ENCODE peak calls at places on chromosomes 11 and 22, in nine cellular contexts. D is HL-60, R is stomach, L is SK-N-SH, Y is GM12892, Q is sigmoid colon, W is transverse colon, C is GM12891, M is vagina. Z is an unnamed sample.

GRCh38 chr11:69558519-69558941 is 77.1 kb downstream of the LINC01488 start:
- DNase-seq in D (no peak), R (no peak), L (no peak), Y (no peak), Q (no peak), W (no peak), C (no peak), M (no peak), Z (no peak)

GRCh38 chr22:20436309-20437252 is 1.0 kb downstream of the SCARF2 start:
- DNase-seq in D (no peak), R (no peak), L (peak; percentile 90), Y (no peak), Q (peak; percentile 73), W (no peak), C (no peak), M (no peak), Z (no peak)

GRCh38 chr11:106152824-106153223 is 75.4 kb downstream of the AASDHPPT start:
- DNase-seq in D (no peak), R (no peak), L (no peak), Y (no peak), Q (no peak), W (no peak), C (no peak), M (no peak), Z (no peak)

GRCh38 chr11:19426719-19427066 is 185.9 kb upstream of the E2F8 start:
- DNase-seq in D (no peak), R (no peak), L (no peak), Y (no peak), Q (no peak), W (no peak), C (no peak), M (no peak), Z (no peak)

GRCh38 chr11:90134420-90135003 is at the start of gene NAALAD2:
- DNase-seq in D (no peak), R (no peak), L (peak; percentile 77), Y (no peak), Q (peak; percentile 62), W (peak; percentile 11), C (no peak), M (no peak), Z (no peak)

GRCh38 chr22:26079009-26079408 is 90.3 kb upstream of the SEZ6L start:
- DNase-seq in D (no peak), R (no peak), L (no peak), Y (no peak), Q (no peak), W (no peak), C (no peak), M (no peak), Z (no peak)

GRCh38 chr11:64000026-64000739 is 13.9 kb downstream of the OTUB1 start:
- DNase-seq in D (peak; percentile 56), R (peak; percentile 80), L (peak; percentile 44), Y (peak; percentile 97), Q (peak; percentile 87), W (peak; percentile 71), C (peak; percentile 97), M (no peak), Z (no peak)

GRCh38 chr11:61924016-61924360 is 6.6 kb upstream of the RAB3IL1 start:
- DNase-seq in D (no peak), R (no peak), L (no peak), Y (no peak), Q (no peak), W (no peak), C (no peak), M (no peak), Z (no peak)

GRCh38 chr11:122512688-122513087 is 142.8 kb upstream of the UBASH3B start:
- DNase-seq in D (no peak), R (no peak), L (no peak), Y (no peak), Q (no peak), W (no peak), C (no peak), M (no peak), Z (no peak)

GRCh38 chr11:27210509-27210908 is 152.5 kb downstream of the CCDC34 start:
- DNase-seq in D (no peak), R (no peak), L (no peak), Y (no peak), Q (no peak), W (no peak), C (no peak), M (no peak), Z (no peak)

GRCh38 chr22:41963453-41964105 is 5.7 kb upstream of the SEPTIN3 start:
- DNase-seq in D (no peak), R (peak; percentile 65), L (no peak), Y (no peak), Q (no peak), W (no peak), C (no peak), M (no peak), Z (no peak)

GRCh38 chr11:11426226-11426915 is 73.3 kb upstream of the CSNK2A3 start:
- DNase-seq in D (no peak), R (no peak), L (no peak), Y (no peak), Q (no peak), W (no peak), C (no peak), M (no peak), Z (no peak)

GRCh38 chr11:28727254-28727653 is 619.1 kb downstream of the METTL15 start:
- DNase-seq in D (no peak), R (no peak), L (no peak), Y (no peak), Q (no peak), W (no peak), C (no peak), M (no peak), Z (no peak)

GRCh38 chr11:65448418-65449196 is 26.0 kb downstream of the NEAT1 start:
- DNase-seq in D (no peak), R (peak; percentile 26), L (no peak), Y (no peak), Q (peak; percentile 70), W (peak; percentile 42), C (no peak), M (no peak), Z (no peak)

GRCh38 chr22:31489632-31490495 is at the start of gene EIF4ENIF1:
- DNase-seq in D (peak; percentile 77), R (peak; percentile 87), L (peak; percentile 99), Y (peak; percentile 80), Q (peak; percentile 92), W (peak; percentile 89), C (peak; percentile 88), M (no peak), Z (peak; percentile 94)

GRCh38 chr11:87180743-87181142 is 143.0 kb downstream of the TMEM135 start:
- DNase-seq in D (no peak), R (no peak), L (no peak), Y (no peak), Q (no peak), W (no peak), C (no peak), M (no peak), Z (no peak)

GRCh38 chr11:131674051-131674755 is 303.8 kb downstream of the NTM start:
- DNase-seq in D (peak; percentile 25), R (peak; percentile 71), L (peak; percentile 80), Y (peak; percentile 52), Q (peak; percentile 84), W (peak; percentile 56), C (peak; percentile 62), M (no peak), Z (peak; percentile 94)

GRCh38 chr22:23117890-23118646 is 23.7 kb downstream of the RSPH14 start:
- DNase-seq in D (no peak), R (no peak), L (no peak), Y (no peak), Q (no peak), W (no peak), C (no peak), M (no peak), Z (no peak)

GRCh38 chr11:134024420-134025085 is 44.3 kb upstream of the JAM3 start:
- DNase-seq in D (no peak), R (no peak), L (no peak), Y (no peak), Q (no peak), W (no peak), C (no peak), M (no peak), Z (no peak)

GRCh38 chr11:12167098-12167999 is 57.0 kb downstream of the MICAL2 start:
- DNase-seq in D (no peak), R (no peak), L (no peak), Y (no peak), Q (no peak), W (peak; percentile 74), C (no peak), M (no peak), Z (no peak)

GRCh38 chr22:44574057-44574456 is 76.0 kb upstream of the RTL6 start:
- DNase-seq in D (no peak), R (peak; percentile 41), L (no peak), Y (no peak), Q (peak; percentile 82), W (no peak), C (no peak), M (peak; percentile 83), Z (no peak)

GRCh38 chr11:2687782-2688191 is 12.0 kb downstream of the KCNQ1OT1 start:
- DNase-seq in D (no peak), R (no peak), L (no peak), Y (no peak), Q (peak; percentile 65), W (no peak), C (no peak), M (no peak), Z (no peak)

GRCh38 chr22:46054091-46054877 is 77.3 kb upstream of the WNT7B start:
- DNase-seq in D (no peak), R (peak; percentile 52), L (peak; percentile 88), Y (peak; percentile 55), Q (peak; percentile 90), W (peak; percentile 70), C (no peak), M (no peak), Z (no peak)
- TF ChIP-seq POLR2AphosphoS5 in D (no peak), R (no peak), L (peak; percentile 49), Y (no peak), Q (peak; percentile 79), W (no peak), C (no peak), M (peak; percentile 23), Z (peak; percentile 73)

GRCh38 chr11:10308208-10308954 is 3.5 kb downstream of the ADM start:
- DNase-seq in D (no peak), R (no peak), L (no peak), Y (no peak), Q (no peak), W (no peak), C (no peak), M (peak; percentile 84), Z (no peak)
- TF ChIP-seq POLR2AphosphoS5 in D (no peak), R (no peak), L (no peak), Y (no peak), Q (peak; percentile 71), W (no peak), C (no peak), M (no peak), Z (no peak)

DNA sequence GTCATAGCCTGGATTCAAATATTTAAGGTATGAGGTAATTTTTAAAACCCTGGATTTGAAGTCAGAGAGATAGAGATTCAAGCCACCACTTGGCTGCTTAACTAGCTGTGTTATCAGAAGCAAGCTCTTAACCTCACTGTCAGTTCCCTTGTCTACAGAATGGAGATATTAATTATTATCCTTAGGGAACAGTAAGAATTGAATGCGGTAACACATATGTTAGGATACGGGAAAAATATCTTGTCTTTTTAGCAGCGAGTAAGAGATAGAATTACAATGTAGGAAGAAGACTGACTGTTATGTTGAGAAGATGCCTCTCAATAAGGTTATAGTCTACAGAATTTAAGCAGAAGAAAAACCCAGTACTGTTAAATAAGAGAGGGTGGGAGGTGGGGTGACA is 90.0 kb upstream of the KCNA4 start:
- DNase-seq in D (no peak), R (no peak), L (no peak), Y (no peak), Q (no peak), W (no peak), C (no peak), M (no peak), Z (no peak)
- TF ChIP-seq POLR2AphosphoS5 in D (no peak), R (no peak), L (no peak), Y (no peak), Q (no peak), W (no peak), C (no peak), M (no peak), Z (no peak)

GRCh38 chr11:74681686-74682651 is 49.3 kb downstream of the CHRDL2 start:
- DNase-seq in D (no peak), R (peak; percentile 81), L (no peak), Y (no peak), Q (peak; percentile 88), W (peak; percentile 26), C (no peak), M (peak; percentile 88), Z (no peak)
- TF ChIP-seq POLR2AphosphoS5 in D (no peak), R (no peak), L (no peak), Y (no peak), Q (peak; percentile 60), W (no peak), C (no peak), M (peak; percentile 40), Z (peak; percentile 46)